ENCODE peak calls at places on chromosomes 1 and 21, in eight cellular contexts. G is spleen, M is sigmoid colon, J is HepG2, L is prostate gland, D is suprapubic skin, P is HCT116, W is H1. F is an unnamed sample.

GRCh38 chr1:46431695-46432094 is 37.6 kb downstream of the FAAH start:
- DNase-seq in W (no peak), L (no peak), M (no peak), J (no peak), P (no peak), D (no peak), G (no peak), F (no peak)

GRCh38 chr1:66506991-66507390 is 27.0 kb upstream of the SGIP1 start:
- DNase-seq in D (no peak), G (no peak), P (no peak), M (no peak), W (no peak), L (no peak), J (no peak), F (no peak)

GRCh38 chr1:193730017-193730416 is 543.6 kb upstream of the B3GALT2 start:
- DNase-seq in P (no peak), M (no peak), J (no peak), L (no peak), D (no peak), W (no peak), G (no peak), F (no peak)

GRCh38 chr1:182784556-182785171 is 4.9 kb upstream of the NPL start:
- DNase-seq in J (peak; percentile 20), L (peak; percentile 40), W (no peak), P (peak; percentile 28), M (no peak), D (no peak), G (no peak), F (no peak)

GRCh38 chr1:200240655-200241054 is 169.2 kb downstream of the ZNF281 start:
- DNase-seq in D (no peak), L (no peak), P (no peak), G (no peak), J (no peak), M (no peak), W (no peak), F (no peak)

GRCh38 chr1:100391675-100392074 is 39.4 kb downstream of the CDC14A start:
- DNase-seq in J (no peak), P (no peak), L (no peak), W (no peak), D (no peak), G (no peak), M (no peak), F (no peak)

GRCh38 chr1:182215797-182216196 is 154.3 kb upstream of the ZNF648 start:
- DNase-seq in W (no peak), D (no peak), P (no peak), L (no peak), M (no peak), G (no peak), J (no peak), F (no peak)

GRCh38 chr21:27244356-27244755 is 277.5 kb upstream of the ADAMTS5 start:
- DNase-seq in G (no peak), P (no peak), W (no peak), L (no peak), D (no peak), J (no peak), M (no peak), F (no peak)

GRCh38 chr1:149986486-149987296 is 23.8 kb downstream of the OTUD7B start:
- DNase-seq in G (no peak), D (no peak), W (no peak), P (no peak), M (no peak), J (no peak), L (no peak), F (no peak)

GRCh38 chr1:65623895-65624294 is 168.8 kb upstream of the PDE4B start:
- DNase-seq in J (no peak), G (no peak), M (no peak), P (no peak), D (no peak), W (no peak), L (no peak), F (no peak)

GRCh38 chr1:235588156-235588555 is 61.4 kb downstream of the GNG4 start:
- DNase-seq in W (no peak), G (no peak), P (no peak), L (no peak), D (no peak), J (no peak), M (no peak), F (no peak)

GRCh38 chr1:63322944-63323865 is 838 bp downstream of the FOXD3 start:
- DNase-seq in W (peak; percentile 82), J (no peak), D (no peak), G (peak; percentile 85), P (no peak), L (no peak), M (peak; percentile 66), F (no peak)

GRCh38 chr1:74733616-74734484 is 898 bp downstream of the TYW3 start:
- DNase-seq in W (no peak), L (peak; percentile 49), G (no peak), D (no peak), J (peak; percentile 77), M (no peak), P (peak; percentile 54), F (no peak)

GRCh38 chr1:11979818-11980675 is at the start of gene MFN2:
- DNase-seq in M (peak; percentile 98), L (peak; percentile 90), D (peak; percentile 97), J (peak; percentile 95), W (peak; percentile 97), P (peak; percentile 94), G (peak; percentile 98), F (peak; percentile 93)
- TF ChIP-seq POLR2A in M (peak; percentile 45), L (peak; percentile 57), D (no peak), J (peak; percentile 67), W (peak; percentile 91), P (peak; percentile 83), G (no peak), F (no peak)

GRCh38 chr1:75786901-75787455 is 922 bp downstream of the RABGGTB start:
- DNase-seq in J (no peak), W (no peak), M (no peak), L (no peak), D (no peak), P (no peak), G (no peak), F (no peak)
- H3K4me3 ChIP-seq in J (peak overlapping the region; percentile 94), W (peak overlapping the region; percentile 95), M (peak overlapping the region; percentile 70), L (peak overlapping the region; percentile 55), D (peak overlapping the region; percentile 79), P (peak overlapping the region; percentile 78), G (peak overlapping the region; percentile 72), F (peak overlapping the region; percentile 75)

GRCh38 chr1:203692565-203693470 is 66.2 kb downstream of the ATP2B4 start:
- DNase-seq in G (no peak), M (peak; percentile 96), L (peak; percentile 8), D (peak; percentile 92), J (no peak), W (no peak), P (peak; percentile 59), F (peak; percentile 83)
- TF ChIP-seq POLR2AphosphoS5 in G (no peak), M (peak; percentile 90), L (peak; percentile 57), D (peak; percentile 56), J (no peak), W (no peak), P (peak; percentile 40), F (peak; percentile 68)

GRCh38 chr1:24910210-24910609 is 19.9 kb downstream of the RUNX3 start:
- DNase-seq in P (no peak), W (no peak), L (no peak), M (no peak), J (no peak), D (no peak), G (no peak), F (no peak)

GRCh38 chr1:24911651-24912144 is 18.4 kb downstream of the RUNX3 start:
- DNase-seq in L (no peak), P (no peak), G (no peak), D (no peak), M (no peak), J (no peak), W (no peak), F (no peak)

GRCh38 chr1:24908591-24909259 is 21.4 kb downstream of the RUNX3 start:
- DNase-seq in M (no peak), J (no peak), L (no peak), W (no peak), D (no peak), P (no peak), G (peak; percentile 51), F (no peak)

GRCh38 chr1:24910751-24911650 is 19.1 kb downstream of the RUNX3 start:
- DNase-seq in W (peak; percentile 52), P (no peak), L (no peak), G (peak; percentile 91), J (peak; percentile 93), M (no peak), D (no peak), F (no peak)

DNA sequence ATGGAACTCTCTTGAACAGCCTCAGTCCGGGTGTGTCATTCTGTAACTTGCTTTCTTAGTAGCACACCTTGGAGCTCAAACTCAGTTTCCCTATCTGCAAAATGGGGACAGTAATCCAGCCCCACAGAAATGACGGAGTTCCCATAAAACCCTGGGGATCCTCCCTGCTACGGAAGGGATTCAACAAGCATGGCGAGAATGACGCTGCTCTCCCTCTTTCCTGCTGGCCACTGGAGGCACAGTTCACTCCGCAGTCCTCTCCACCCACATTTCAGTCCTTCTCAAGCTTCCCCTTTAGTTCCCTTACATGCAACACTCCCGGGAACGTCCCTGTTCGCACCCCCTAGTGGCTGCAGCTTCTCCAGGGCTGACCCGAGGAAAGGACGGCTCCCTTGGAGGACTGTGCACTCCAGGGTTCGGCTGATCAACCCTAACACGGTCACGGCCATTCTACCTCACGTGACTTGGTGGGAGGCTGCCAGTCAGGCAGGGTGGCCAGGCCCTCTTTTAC is 20.6 kb downstream of the RUNX3 start:
- DNase-seq in J (peak; percentile 76), D (no peak), M (no peak), L (no peak), G (peak; percentile 80), P (no peak), W (peak; percentile 89), F (no peak)
- TF ChIP-seq POLR2A in J (no peak), D (no peak), M (no peak), L (no peak), G (no peak), P (no peak), W (no peak), F (no peak)

GRCh38 chr1:34265396-34265795 is 88.7 kb downstream of the C1orf94 start:
- DNase-seq in P (no peak), L (no peak), W (peak; percentile 29), J (no peak), G (no peak), M (no peak), D (no peak), F (no peak)

GRCh38 chr1:34268311-34269042 is 91.8 kb downstream of the C1orf94 start:
- DNase-seq in P (no peak), L (no peak), M (no peak), J (no peak), W (peak; percentile 22), D (no peak), G (no peak), F (no peak)

GRCh38 chr1:34263411-34263810 is 86.7 kb downstream of the C1orf94 start:
- DNase-seq in P (no peak), D (no peak), M (no peak), W (no peak), L (no peak), J (no peak), G (no peak), F (no peak)

GRCh38 chr1:34267326-34267725 is 90.6 kb downstream of the C1orf94 start:
- DNase-seq in W (no peak), G (no peak), J (no peak), D (no peak), M (no peak), L (no peak), P (no peak), F (no peak)

GRCh38 chr1:34266127-34266951 is 89.6 kb downstream of the C1orf94 start:
- DNase-seq in M (no peak), W (peak; percentile 50), D (no peak), P (no peak), G (no peak), J (no peak), L (no peak), F (no peak)
- H3K4me3 ChIP-seq in M (no peak overlapping the region), W (no peak overlapping the region), D (no peak overlapping the region), P (no peak overlapping the region), G (no peak overlapping the region), J (no peak overlapping the region), L (no peak overlapping the region), F (no peak overlapping the region)

F was measured in breast epithelium.